ENCODE peak calls at places on chromosomes 6 and 20, in five cellular contexts. L, N, W, E and P are unnamed samples.

GRCh38 chr20:39823239-39823638 is 861.1 kb downstream of the DHX35 start:
- DNase-seq in W (no peak), N (no peak), E (no peak), L (no peak), P (no peak)

GRCh38 chr6:169722362-169723199 is 1.7 kb downstream of the PHF10 start:
- DNase-seq in W (peak; percentile 47), L (peak; percentile 50), N (no peak), E (no peak), P (peak; percentile 81)

GRCh38 chr6:22421187-22421586 is 124.4 kb upstream of the PRL start:
- DNase-seq in E (no peak), N (no peak), L (no peak), W (no peak), P (no peak)

GRCh38 chr6:16103708-16104107 is 25.2 kb upstream of the MYLIP start:
- DNase-seq in L (no peak), N (no peak), W (no peak), E (no peak), P (no peak)

GRCh38 chr20:11537032-11537431 is 380.7 kb upstream of the BTBD3 start:
- DNase-seq in W (no peak), L (no peak), E (no peak), N (no peak), P (no peak)

GRCh38 chr6:112806163-112806900 is 459.2 kb downstream of the RFPL4B start:
- DNase-seq in N (no peak), W (no peak), E (no peak), L (no peak), P (no peak)

GRCh38 chr20:53304146-53304545 is 289.5 kb downstream of the ZNF217 start:
- DNase-seq in L (no peak), W (no peak), E (no peak), N (no peak), P (no peak)

GRCh38 chr6:1388081-1388926 is 1.1 kb upstream of the FOXF2 start:
- DNase-seq in E (no peak), W (no peak), L (no peak), N (no peak), P (no peak)

GRCh38 chr20:50314326-50314725 is 123.7 kb downstream of the CEBPB start:
- DNase-seq in L (no peak), W (no peak), N (no peak), E (no peak), P (no peak)

GRCh38 chr6:100260584-100260983 is 204.1 kb downstream of the SIM1 start:
- DNase-seq in E (no peak), L (no peak), N (no peak), W (no peak), P (no peak)

GRCh38 chr6:73923899-73924485 is 228.0 kb downstream of the CD109 start:
- DNase-seq in N (no peak), W (no peak), L (no peak), E (no peak), P (no peak)

GRCh38 chr6:164370773-164371172 is 938.6 kb downstream of the C6orf118 start:
- DNase-seq in E (no peak), L (peak; percentile 12), N (no peak), W (no peak), P (no peak)

GRCh38 chr6:149264629-149265028 is 52.9 kb upstream of the TAB2 start:
- DNase-seq in N (no peak), L (no peak), E (no peak), W (no peak), P (peak; percentile 38)

GRCh38 chr20:3330046-3330741 is 77.3 kb downstream of the DNAAF9 start:
- DNase-seq in W (no peak), E (no peak), N (no peak), L (no peak), P (no peak)

GRCh38 chr6:160005861-160006540 is 37.1 kb downstream of the IGF2R start:
- DNase-seq in L (no peak), E (no peak), W (peak; percentile 81), N (no peak), P (no peak)

GRCh38 chr6:165659945-165660862 is 2.8 kb downstream of the PDE10A start:
- DNase-seq in W (peak; percentile 63), N (no peak), E (no peak), L (no peak), P (no peak)

GRCh38 chr20:58099956-58100730 is 128.3 kb downstream of the ANKRD60 start:
- DNase-seq in N (no peak), L (no peak), W (no peak), E (no peak), P (no peak)

GRCh38 chr20:11205769-11206362 is 532.1 kb upstream of the JAG1 start:
- DNase-seq in E (no peak), W (no peak), L (no peak), N (no peak), P (no peak)

GRCh38 chr6:127923135-127923534 is 22.3 kb upstream of the THEMIS start:
- DNase-seq in W (no peak), N (no peak), E (no peak), L (no peak), P (no peak)

GRCh38 chr20:48455606-48456360 is 372.0 kb downstream of the PREX1 start:
- DNase-seq in L (no peak), W (no peak), N (no peak), E (no peak), P (no peak)

GRCh38 chr6:36222924-36223323 is 26.4 kb downstream of the BRPF3 start:
- DNase-seq in E (no peak), W (no peak), N (no peak), L (no peak), P (no peak)

GRCh38 chr6:3386374-3386857 is 70.4 kb downstream of the SLC22A23 start:
- DNase-seq in N (no peak), E (no peak), W (no peak), L (no peak), P (no peak)

GRCh38 chr6:68296126-68296525 is 339.0 kb upstream of the ADGRB3 start:
- DNase-seq in N (no peak), L (no peak), E (no peak), W (no peak), P (no peak)

GRCh38 chr6:21731411-21732031 is 138.0 kb downstream of the SOX4 start:
- DNase-seq in E (no peak), N (no peak), L (no peak), W (no peak), P (peak; percentile 63)

GRCh38 chr20:53639128-53639527 is 45.5 kb upstream of the ZNF217 start:
- DNase-seq in E (no peak), N (no peak), L (no peak), W (no peak), P (no peak)

GRCh38 chr6:107561325-107561724 is 71.4 kb downstream of the SOBP start:
- DNase-seq in W (no peak), N (no peak), E (no peak), L (no peak), P (no peak)

GRCh38 chr20:33279261-33279910 is 3.6 kb upstream of the BPIFB1 start:
- DNase-seq in N (no peak), E (no peak), L (no peak), W (no peak), P (no peak)

GRCh38 chr20:6075428-6076219 is 21.8 kb upstream of the LRRN4 start:
- DNase-seq in W (no peak), E (no peak), N (no peak), L (peak; percentile 17), P (no peak)

GRCh38 chr6:116074732-116075387 is 14.2 kb upstream of the FRK start:
- DNase-seq in N (no peak), E (no peak), W (no peak), L (no peak), P (no peak)

GRCh38 chr6:16243055-16243454 is 4.7 kb downstream of the GMPR start:
- DNase-seq in E (no peak), W (no peak), L (no peak), N (no peak), P (no peak)

GRCh38 chr6:101439790-101440189 is 46.3 kb downstream of the GRIK2 start:
- DNase-seq in E (no peak), L (no peak), N (no peak), W (no peak), P (no peak)

GRCh38 chr6:165662041-165662491 is 975 bp downstream of the PDE10A start:
- DNase-seq in W (peak; percentile 70), L (no peak), E (no peak), N (no peak), P (no peak)

GRCh38 chr6:107513214-107513613 is 23.3 kb downstream of the SOBP start:
- DNase-seq in E (no peak), W (no peak), L (no peak), N (no peak), P (no peak)

GRCh38 chr6:11208267-11208666 is 24.2 kb downstream of the NEDD9 start:
- DNase-seq in L (no peak), W (no peak), N (no peak), E (no peak), P (no peak)

GRCh38 chr20:8153281-8153908 is 21.3 kb downstream of the PLCB1 start:
- DNase-seq in W (no peak), N (no peak), E (peak; percentile 51), L (no peak), P (no peak)
- TF ChIP-seq USF2 in W (no peak), N (no peak), E (no peak), L (no peak), P (no peak)

GRCh38 chr20:9051508-9051907 is 17.4 kb upstream of the PLCB4 start:
- DNase-seq in E (no peak), L (peak; percentile 14), W (no peak), N (no peak), P (peak; percentile 43)
- TF ChIP-seq YY1 in E (no peak), L (no peak), W (no peak), N (no peak), P (no peak)

DNA sequence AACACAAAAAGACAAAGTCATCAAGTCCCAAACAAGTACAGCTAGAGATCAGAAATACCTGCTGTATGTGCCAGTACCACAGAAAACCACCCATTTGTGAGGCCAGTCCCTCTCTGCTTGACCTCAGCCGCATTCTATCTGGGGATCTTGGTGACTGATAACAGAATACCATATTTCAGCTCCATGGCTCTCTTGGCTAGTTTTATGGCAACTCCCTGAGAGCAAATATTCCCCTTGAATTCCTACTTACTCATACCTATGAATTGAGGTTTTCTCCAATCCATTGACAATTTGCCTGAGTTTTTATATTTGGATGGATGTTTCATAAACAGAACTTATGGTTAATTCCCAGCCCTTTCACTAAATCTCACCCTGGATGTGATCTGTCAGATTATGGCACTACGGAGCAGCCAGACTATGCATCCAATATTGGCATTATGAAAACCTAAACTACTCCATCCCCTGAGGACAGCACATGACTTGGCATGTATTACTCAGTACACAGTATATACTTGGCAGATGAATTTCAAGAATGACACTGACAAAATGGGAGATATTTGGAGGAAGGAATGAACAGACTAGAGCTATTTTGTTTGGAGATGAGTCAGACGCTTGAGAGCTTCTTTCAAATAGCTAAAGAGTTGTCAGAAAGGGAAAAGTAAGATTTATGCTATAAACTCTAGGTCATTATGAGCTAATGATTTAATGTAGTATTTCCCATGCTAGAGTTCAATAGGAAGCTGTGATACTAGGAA is 95.7 kb downstream of the PRDM1 start:
- DNase-seq in N (no peak), L (no peak), E (peak; percentile 40), W (no peak), P (no peak)
- TF ChIP-seq USF2 in N (no peak), L (no peak), E (no peak), W (no peak), P (no peak)

DNA sequence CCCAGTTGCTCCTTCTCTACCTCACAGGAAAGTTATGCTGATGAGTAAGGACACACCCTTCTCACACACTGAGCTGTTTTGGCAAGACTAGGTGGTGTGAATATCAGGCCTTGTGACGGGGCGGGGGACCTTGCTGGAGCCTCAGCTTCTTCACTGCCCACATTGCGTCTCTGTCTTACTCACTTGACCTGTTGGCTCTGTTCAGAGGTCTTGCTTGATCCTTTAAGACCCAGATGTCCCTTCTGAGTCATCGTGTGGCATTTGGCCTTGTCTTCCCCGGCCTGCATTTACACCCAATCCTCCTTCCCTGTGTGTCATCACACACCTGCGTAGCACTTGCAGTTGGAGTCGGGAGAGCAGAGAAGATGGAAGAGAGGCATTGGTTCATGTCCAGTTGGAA is 8.3 kb upstream of the PRND start:
- DNase-seq in L (no peak), N (no peak), W (no peak), E (no peak), P (no peak)
- TF ChIP-seq YY1 in L (no peak), N (no peak), W (no peak), E (no peak), P (no peak)